ENCODE peak calls at places on chromosomes 11 and 22, in six cellular contexts. G is lower lobe of right lung; O is activated CD4-positive, alpha-beta T cell treated with anti-CD3 and anti-CD28 coated beads, Interleukin-2, amount 10 ng/mL, durations not matched to agents 7 days and 5 days; P is MV-4-11; X is NCI-H1105 treated with DMSO at 0.1 percent for 48 hours; E is DMS153. D is an unnamed sample.
A peak's percentile ranks its signal among the peaks of the same experiment; 100 is the strongest.

GRCh38 chr22:30340911-30341685 is 14.4 kb upstream of the TBC1D10A start:
- DNase-seq in E (no peak), X (no peak), G (no peak), P (no peak), O (no peak), D (peak; percentile 87)

GRCh38 chr11:65903068-65903481 is 2.9 kb upstream of the FOSL1 start:
- DNase-seq in G (no peak), P (peak; percentile 76), O (no peak), X (no peak), E (no peak), D (no peak)

GRCh38 chr11:22742149-22742548 is 75.7 kb downstream of the GAS2 start:
- DNase-seq in P (no peak), G (no peak), X (no peak), O (no peak), E (no peak), D (no peak)

GRCh38 chr11:69488543-69488940 is 7.1 kb downstream of the LINC01488 start:
- DNase-seq in O (no peak), P (no peak), G (no peak), E (no peak), X (no peak), D (no peak)

GRCh38 chr11:19587979-19588378 is 124.7 kb upstream of the NAV2 start:
- DNase-seq in X (no peak), P (no peak), E (no peak), G (no peak), O (no peak), D (no peak)

GRCh38 chr11:82906236-82906635 is 4.7 kb downstream of the DDIAS start:
- DNase-seq in P (peak; percentile 42), E (peak; percentile 20), O (no peak), X (peak; percentile 74), G (no peak), D (no peak)

GRCh38 chr11:116517077-116517476 is 255.7 kb downstream of the BUD13 start:
- DNase-seq in P (no peak), G (no peak), E (no peak), O (no peak), X (no peak), D (no peak)

GRCh38 chr11:70071996-70072395 is 6.1 kb upstream of the ANO1 start:
- DNase-seq in E (no peak), X (no peak), G (no peak), O (no peak), P (no peak), D (no peak)

GRCh38 chr11:36750349-36750748 is 152.3 kb upstream of the RAG2 start:
- DNase-seq in G (no peak), O (no peak), E (no peak), P (peak; percentile 38), X (no peak), D (no peak)

GRCh38 chr11:128823751-128824150 is 43.3 kb downstream of the KCNJ1 start:
- DNase-seq in O (no peak), P (no peak), X (no peak), E (no peak), G (no peak), D (no peak)

GRCh38 chr11:68179847-68180246 is 33.2 kb downstream of the KMT5B start:
- DNase-seq in P (no peak), E (no peak), G (no peak), O (no peak), X (no peak), D (no peak)

GRCh38 chr11:125263268-125263790 is 98.8 kb downstream of the PKNOX2 start:
- DNase-seq in X (no peak), P (no peak), G (peak; percentile 73), E (no peak), O (no peak), D (peak; percentile 86)

GRCh38 chr11:1335811-1336761 is 26.7 kb upstream of the TOLLIP start:
- DNase-seq in E (peak; percentile 55), O (peak; percentile 54), P (peak; percentile 98), X (peak; percentile 60), G (peak; percentile 79), D (peak; percentile 64)

GRCh38 chr22:27603823-27604190 is 197.7 kb downstream of the MN1 start:
- DNase-seq in G (no peak), O (no peak), P (no peak), X (no peak), E (no peak), D (no peak)

GRCh38 chr11:62433553-62434301 is 14.9 kb downstream of the SCGB1A1 start:
- DNase-seq in E (no peak), P (peak; percentile 68), O (no peak), G (no peak), X (no peak), D (no peak)

GRCh38 chr11:77108436-77108835 is 5.8 kb downstream of the OMP start:
- DNase-seq in X (no peak), O (no peak), E (no peak), P (no peak), G (no peak), D (no peak)

GRCh38 chr11:118401880-118402590 is 629 bp downstream of the ATP5MG start:
- DNase-seq in O (no peak), E (no peak), X (no peak), G (no peak), P (peak; percentile 51), D (no peak)

GRCh38 chr11:124586247-124586860 is 16.6 kb downstream of the OR8A1 start:
- DNase-seq in P (peak; percentile 33), E (peak; percentile 22), X (peak; percentile 81), O (peak; percentile 56), G (peak; percentile 59), D (no peak)